ENCODE peak calls at places on chromosomes 4 and X, in five cellular contexts. D is WERI-Rb-1, F is lower leg skin, I is BE2C, Q is choroid plexus epithelial cell. G is an unnamed sample.

GRCh38 chr4:74618659-74619058 is 173.7 kb downstream of the AREG start:
- DNase-seq in D (no peak), F (no peak), I (no peak), Q (peak), G (no peak)

GRCh38 chr4:54226399-54227260 is 2.5 kb upstream of the PDGFRA start:
- DNase-seq in D (no peak), F (peak), I (no peak), Q (peak), G (no peak)

GRCh38 chrX:8244301-8244700 is 73.2 kb upstream of the VCX2 start:
- DNase-seq in D (no peak), F (no peak), I (no peak), Q (no peak), G (no peak)

GRCh38 chr4:1060121-1060520 is 48.7 kb downstream of the FGFRL1 start:
- DNase-seq in D (no peak), F (peak), I (no peak), Q (no peak), G (no peak)

GRCh38 chrX:49309401-49309981 is 6.0 kb downstream of the GAGE10 start:
- DNase-seq in D (no peak), F (no peak), I (no peak), Q (peak), G (no peak)

GRCh38 chr4:47733506-47733905 is 104.4 kb downstream of the CORIN start:
- DNase-seq in D (no peak), F (no peak), I (no peak), Q (no peak), G (peak)

GRCh38 chr4:163548481-163549243 is 54.2 kb downstream of the TMA16 start:
- DNase-seq in D (no peak), F (no peak), I (peak), Q (peak), G (no peak)

GRCh38 chrX:72358313-72358712 is 52.6 kb upstream of the CITED1 start:
- DNase-seq in D (no peak), F (no peak), I (no peak), Q (peak), G (no peak)

GRCh38 chr4:186698525-186698924 is 25.1 kb downstream of the FAT1 start:
- DNase-seq in D (no peak), F (no peak), I (no peak), Q (no peak), G (no peak)

GRCh38 chr4:182778222-182778982 is 138.8 kb downstream of the DCTD start:
- DNase-seq in D (no peak), F (no peak), I (no peak), Q (peak), G (no peak)

GRCh38 chr4:102586644-102587021 is 85.5 kb downstream of the NFKB1 start:
- DNase-seq in D (no peak), F (no peak), I (no peak), Q (no peak), G (no peak)

GRCh38 chrX:68420559-68420958 is 12.7 kb downstream of the OPHN1 start:
- DNase-seq in D (no peak), F (no peak), I (no peak), Q (peak), G (no peak)

GRCh38 chr4:37760840-37761239 is 65.6 kb upstream of the PGM2 start:
- DNase-seq in D (no peak), F (no peak), I (no peak), Q (peak), G (no peak)

GRCh38 chr4:42143996-42144395 is 8.5 kb downstream of the BEND4 start:
- DNase-seq in D (no peak), F (no peak), I (no peak), Q (no peak), G (no peak)

GRCh38 chr4:146927710-146928109 is 18.0 kb downstream of the TTC29 start:
- DNase-seq in D (no peak), F (no peak), I (no peak), Q (peak), G (no peak)

GRCh38 chr4:125642645-125643044 is 327.9 kb downstream of the FAT4 start:
- DNase-seq in D (peak), F (no peak), I (no peak), Q (no peak), G (no peak)

GRCh38 chrX:120514236-120514635 is 45.1 kb upstream of the LAMP2 start:
- DNase-seq in D (no peak), F (no peak), I (no peak), Q (peak), G (no peak)

GRCh38 chr4:38411092-38411491 is 252.9 kb upstream of the KLF3 start:
- DNase-seq in D (no peak), F (no peak), I (no peak), Q (no peak), G (no peak)

GRCh38 chrX:44228621-44229020 is 114.9 kb downstream of the EFHC2 start:
- DNase-seq in D (no peak), F (no peak), I (no peak), Q (no peak), G (no peak)

GRCh38 chrX:154541896-154542722 is 4.5 kb downstream of the G6PD start:
- DNase-seq in D (no peak), F (peak), I (peak), Q (peak), G (peak)

GRCh38 chrX:110396777-110397176 is 38.1 kb downstream of the RTL9 start:
- DNase-seq in D (no peak), F (no peak), I (no peak), Q (no peak), G (no peak)

GRCh38 chr4:107269175-107269574 is 233.1 kb upstream of the DKK2 start:
- DNase-seq in D (no peak), F (no peak), I (no peak), Q (no peak), G (no peak)

GRCh38 chr4:7427326-7428260 is 7.1 kb downstream of the PSAPL1 start:
- DNase-seq in D (peak), F (peak), I (peak), Q (no peak), G (no peak)

GRCh38 chr4:84985952-84986351 is 19.5 kb upstream of the WDFY3 start:
- DNase-seq in D (no peak), F (no peak), I (no peak), Q (peak), G (no peak)

GRCh38 chr4:107977966-107978705 is 11.6 kb upstream of the HADH start:
- DNase-seq in D (no peak), F (no peak), I (no peak), Q (no peak), G (no peak)

GRCh38 chr4:6476893-6477292 is 4.5 kb upstream of the PPP2R2C start:
- DNase-seq in D (no peak), F (peak), I (no peak), Q (no peak), G (no peak)

GRCh38 chrX:44675364-44676024 is 132.8 kb upstream of the FUNDC1 start:
- DNase-seq in D (no peak), F (no peak), I (peak), Q (peak), G (peak)

GRCh38 chr4:183190900-183191527 is 92.0 kb downstream of the WWC2 start:
- DNase-seq in D (no peak), F (no peak), I (no peak), Q (no peak), G (no peak)

GRCh38 chr4:92307886-92308285 is 4.1 kb downstream of the GRID2 start:
- DNase-seq in D (no peak), F (no peak), I (no peak), Q (no peak), G (no peak)

GRCh38 chr4:120266602-120267001 is 200.0 kb upstream of the MAD2L1 start:
- DNase-seq in D (no peak), F (no peak), I (no peak), Q (no peak), G (peak)

GRCh38 chrX:108736509-108737479 is at the start of gene IRS4:
- DNase-seq in D (no peak), F (no peak), I (peak), Q (peak), G (no peak)

GRCh38 chr4:53421791-53422190 is 44.4 kb downstream of the FIP1L1 start:
- DNase-seq in D (no peak), F (no peak), I (no peak), Q (no peak), G (no peak)

GRCh38 chr4:1511441-1512041 is 105.3 kb upstream of the NKX1-1 start:
- DNase-seq in D (peak), F (no peak), I (peak), Q (peak), G (peak)

DNA sequence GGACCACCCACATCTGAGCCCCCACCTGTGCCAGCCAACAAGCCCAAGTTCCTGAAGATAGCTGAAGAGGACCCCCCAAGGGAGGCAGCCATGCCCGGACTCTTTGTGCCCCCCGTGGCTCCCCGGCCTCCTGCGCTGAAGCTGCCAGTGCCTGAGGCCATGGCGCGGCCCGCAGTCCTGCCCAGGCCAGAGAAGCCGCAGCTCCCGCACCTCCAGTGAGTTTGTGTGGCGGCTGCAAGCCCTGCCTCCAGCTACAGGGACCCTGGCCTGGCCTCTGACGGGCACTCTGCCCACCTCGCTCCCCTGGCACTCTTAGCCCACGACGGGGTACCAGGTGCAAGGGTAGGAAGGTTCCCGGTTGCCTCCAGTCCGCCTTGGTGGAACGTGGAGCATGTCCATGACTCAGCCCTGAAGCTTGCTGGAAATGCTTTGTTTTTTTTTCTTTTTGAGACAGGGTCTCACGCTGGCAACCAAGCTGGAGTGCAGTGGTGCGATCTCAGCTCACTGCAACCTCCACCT is 13.7 kb upstream of the ADD1 start:
- DNase-seq in D (no peak), F (no peak), I (no peak), Q (peak), G (no peak)
- H3K4me3 ChIP-seq in D (no peak), F (no peak), I (no peak), Q (no peak), G (no peak)

GRCh38 chr4:134935320-134935719 is 733.7 kb upstream of the PABPC4L start:
- DNase-seq in D (peak), F (no peak), I (peak), Q (peak), G (no peak)
- TF ChIP-seq CTCF in D (peak), F (no peak), I (peak), Q (peak), G (peak)

GRCh38 chr4:180828455-180829018 is 1414.7 kb upstream of the TENM3 start:
- DNase-seq in D (peak), F (no peak), I (peak), Q (peak), G (no peak)

GRCh38 chr4:180827610-180828009 is 1415.6 kb upstream of the TENM3 start:
- DNase-seq in D (no peak), F (no peak), I (no peak), Q (peak), G (no peak)

GRCh38 chr4:180832086-180832485 is 1411.1 kb upstream of the TENM3 start:
- DNase-seq in D (peak), F (no peak), I (no peak), Q (no peak), G (no peak)

GRCh38 chr4:180823116-180823515 is 1420.1 kb upstream of the TENM3 start:
- DNase-seq in D (no peak), F (no peak), I (no peak), Q (no peak), G (no peak)

DNA sequence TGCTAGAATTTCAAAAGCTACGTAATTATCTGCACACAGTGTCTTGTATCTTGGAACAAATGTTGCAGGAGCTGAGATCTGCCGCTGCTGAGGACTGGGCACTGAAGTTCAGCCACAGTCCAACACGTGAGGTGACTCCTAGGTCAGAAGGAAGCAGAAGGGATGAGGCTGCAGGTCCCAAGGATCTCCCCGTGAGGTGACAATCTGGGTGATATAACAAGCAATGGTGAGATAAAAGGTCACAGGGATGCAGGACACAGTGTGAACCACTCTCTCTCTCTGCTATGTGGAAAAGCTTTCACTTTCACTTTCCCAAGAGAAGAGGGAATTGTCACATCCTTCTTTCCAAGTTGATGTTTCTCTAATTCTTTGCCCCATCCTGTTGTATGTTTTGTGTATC is 1416.0 kb upstream of the TENM3 start:
- DNase-seq in D (no peak), F (no peak), I (no peak), Q (peak), G (no peak)
- H3K4me3 ChIP-seq in D (no peak), F (no peak), I (no peak), Q (peak), G (peak)

GRCh38 chrX:16838202-16839066 is 31.7 kb downstream of the RBBP7 start:
- DNase-seq in D (no peak), F (no peak), I (no peak), Q (peak), G (peak)
- TF ChIP-seq CTCF in D (peak), F (no peak), I (peak), Q (peak), G (peak)

G was measured in retinal pigment epithelial cell.